ENCODE peak calls at places on chromosome 3, in nine cellular contexts. D, U, S, B, O, J, W, A and Y are unnamed samples.
A peak's percentile ranks its signal among the peaks of the same experiment; 100 is the strongest.

GRCh38 chr3:10964537-10965167 is 27.9 kb upstream of the SLC6A1 start:
- DNase-seq in B (no peak), A (peak; percentile 34), J (no peak), S (no peak), W (no peak), U (no peak), D (no peak), O (no peak), Y (no peak)

GRCh38 chr3:46607603-46608028 is 4.7 kb upstream of the FAM240A start:
- DNase-seq in U (no peak), J (no peak), B (no peak), A (no peak), W (peak; percentile 55), O (no peak), S (no peak), D (no peak), Y (no peak)

GRCh38 chr3:108153451-108153981 is 62.7 kb upstream of the CD47 start:
- DNase-seq in D (no peak), S (peak; percentile 29), U (peak; percentile 11), B (no peak), J (no peak), A (peak; percentile 66), W (peak; percentile 62), O (no peak), Y (no peak)

GRCh38 chr3:146655333-146655996 is 50.3 kb upstream of the PLSCR5 start:
- DNase-seq in U (no peak), O (no peak), B (no peak), D (no peak), S (no peak), J (no peak), W (no peak), A (no peak), Y (no peak)

GRCh38 chr3:148269816-148270215 is 427.9 kb upstream of the AGTR1 start:
- DNase-seq in S (no peak), J (no peak), D (no peak), U (no peak), O (no peak), B (no peak), A (no peak), W (peak; percentile 12), Y (no peak)

GRCh38 chr3:161415506-161416231 is 44.4 kb upstream of the SPTSSB start:
- DNase-seq in A (no peak), J (no peak), O (no peak), B (no peak), D (no peak), S (no peak), U (peak; percentile 57), W (no peak), Y (no peak)

GRCh38 chr3:194243172-194243861 is 107.4 kb downstream of the HES1 start:
- DNase-seq in B (no peak), S (no peak), D (no peak), O (no peak), U (no peak), A (no peak), W (no peak), J (no peak), Y (no peak)

GRCh38 chr3:70612920-70613319 is 300.5 kb upstream of the MDFIC2 start:
- DNase-seq in U (no peak), B (no peak), A (no peak), O (no peak), W (no peak), D (no peak), S (no peak), J (no peak), Y (no peak)

GRCh38 chr3:108227131-108227530 is 4.9 kb upstream of the IFT57 start:
- DNase-seq in W (no peak), A (no peak), U (no peak), D (no peak), S (no peak), B (no peak), J (no peak), O (no peak), Y (no peak)

DNA sequence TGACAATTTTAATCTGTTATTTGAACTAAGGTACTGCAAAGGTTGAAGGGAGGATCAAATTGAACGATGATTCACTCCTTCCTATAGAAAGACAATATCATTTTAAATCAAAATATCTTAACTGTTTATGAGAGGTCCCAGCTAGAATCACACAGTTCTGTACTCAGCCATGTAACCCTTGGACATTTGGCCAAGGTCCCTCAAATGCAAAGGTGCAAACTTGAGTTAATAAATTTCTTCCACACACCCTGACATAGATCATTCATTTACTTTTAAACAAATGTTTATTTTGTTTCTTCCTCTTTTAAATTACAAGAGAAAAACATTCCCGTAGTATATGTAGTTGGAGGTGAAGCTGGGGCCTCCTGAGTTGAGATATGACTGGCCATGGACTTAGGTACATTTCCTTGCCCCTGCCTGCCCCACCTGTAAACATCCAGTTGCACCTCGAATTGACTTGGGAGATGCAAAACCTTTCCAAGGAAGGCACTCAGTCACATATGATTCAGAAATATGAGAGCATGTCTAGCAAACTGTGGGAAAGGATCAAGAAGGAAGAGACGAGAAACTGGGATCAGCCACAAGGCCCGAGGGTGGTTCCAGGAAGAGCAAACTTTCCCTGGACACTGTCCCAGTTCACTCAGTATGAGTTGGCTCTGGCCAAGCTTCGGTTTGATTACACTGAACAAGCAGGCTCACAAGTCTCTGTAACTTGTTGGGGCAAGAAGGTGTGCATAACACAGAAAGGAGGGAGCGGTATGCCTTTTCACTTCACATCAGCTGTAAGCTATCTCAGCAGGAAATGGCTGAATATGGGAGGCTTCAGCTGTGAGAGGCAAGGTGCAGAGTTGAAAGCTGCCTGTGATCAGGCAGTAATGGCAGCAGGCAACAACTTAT is 6.7 kb downstream of the TNFSF10 start:
- DNase-seq in W (no peak), J (peak; percentile 69), D (peak; percentile 80), S (no peak), B (no peak), O (no peak), A (peak; percentile 75), U (peak; percentile 96), Y (peak; percentile 73)
- TF ChIP-seq POLR2AphosphoS5 in W (no peak), J (peak; percentile 68), D (no peak), S (no peak), B (no peak), O (no peak), A (peak; percentile 26), U (peak; percentile 96), Y (peak; percentile 25)

GRCh38 chr3:42804113-42804830 is at the start of gene HIGD1A:
- DNase-seq in W (peak; percentile 86), B (no peak), A (peak; percentile 98), J (peak; percentile 95), O (peak; percentile 79), D (peak; percentile 98), U (peak; percentile 97), S (peak; percentile 87), Y (peak; percentile 98)
- TF ChIP-seq POLR2A in W (no peak), B (peak; percentile 91), A (peak; percentile 100), J (peak; percentile 93), O (peak; percentile 94), D (peak; percentile 96), U (peak; percentile 99), S (peak; percentile 19), Y (no peak)

DNA sequence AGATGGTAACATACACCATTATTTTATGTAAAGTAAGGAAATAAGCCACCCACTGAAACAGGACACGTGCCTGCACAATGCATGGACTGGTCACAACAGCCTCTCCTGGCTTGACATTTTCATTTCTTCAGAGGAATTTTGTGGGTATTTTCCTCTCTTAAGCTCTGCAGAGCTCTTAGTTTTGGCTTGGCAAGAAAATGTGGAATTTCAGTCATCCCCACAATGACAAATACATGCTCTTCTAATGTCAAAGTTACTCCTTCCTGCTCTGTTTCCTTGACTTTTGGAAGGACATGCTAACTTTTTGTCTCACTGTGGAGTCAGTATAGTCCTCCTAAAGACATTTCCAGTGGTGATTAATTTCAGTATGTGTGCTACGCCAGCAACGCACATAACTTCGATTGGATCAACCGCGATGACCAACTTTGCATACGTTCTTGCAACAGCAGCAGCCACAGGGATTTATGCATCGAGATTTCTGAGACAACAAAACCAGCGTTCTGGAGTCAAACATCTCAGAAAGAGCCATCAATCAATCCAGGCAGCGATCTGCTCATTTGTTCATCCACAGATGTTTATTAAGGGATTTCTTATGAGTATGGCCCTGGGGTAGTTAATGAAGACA is 13.3 kb downstream of the EBLN2 start:
- DNase-seq in O (no peak), B (no peak), J (no peak), D (no peak), A (no peak), S (no peak), W (no peak), U (no peak), Y (no peak)
- H3K4me1 ChIP-seq in O (no peaks in the 10 kb centered on the region), B (no peaks in the 10 kb centered on the region), J (no peaks in the 10 kb centered on the region), D (no peaks in the 10 kb centered on the region), A (no peaks in the 10 kb centered on the region), S (peaks cover 4% of the 10 kb centered on the region), W (no peaks in the 10 kb centered on the region), U (no peaks in the 10 kb centered on the region), Y (no peaks in the 10 kb centered on the region)

DNA sequence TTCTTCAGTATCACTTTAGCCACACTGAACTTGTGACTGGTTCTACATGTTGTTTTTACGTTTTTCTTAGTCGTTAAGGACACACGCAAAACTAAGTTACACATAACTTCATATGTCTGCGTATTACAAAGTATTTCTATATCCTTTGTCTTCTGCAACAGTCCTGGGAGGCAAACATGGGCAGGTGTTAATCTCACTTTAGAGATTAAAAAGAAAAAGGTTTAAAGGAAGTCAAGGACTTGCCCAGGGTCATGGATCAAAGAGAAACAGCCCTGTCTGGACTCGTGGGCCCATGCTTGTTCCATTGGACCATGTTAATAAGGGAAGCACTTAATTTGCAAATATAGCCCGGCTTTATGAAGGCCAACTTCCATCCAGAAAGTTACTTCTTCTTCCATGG is 98.6 kb upstream of the LPP start:
- DNase-seq in U (no peak), J (no peak), S (no peak), A (no peak), D (no peak), O (no peak), B (no peak), W (no peak), Y (no peak)
- TF ChIP-seq POLR2AphosphoS5 in U (no peak), J (no peak), S (no peak), A (no peak), D (no peak), O (no peak), B (no peak), W (no peak), Y (no peak)

DNA sequence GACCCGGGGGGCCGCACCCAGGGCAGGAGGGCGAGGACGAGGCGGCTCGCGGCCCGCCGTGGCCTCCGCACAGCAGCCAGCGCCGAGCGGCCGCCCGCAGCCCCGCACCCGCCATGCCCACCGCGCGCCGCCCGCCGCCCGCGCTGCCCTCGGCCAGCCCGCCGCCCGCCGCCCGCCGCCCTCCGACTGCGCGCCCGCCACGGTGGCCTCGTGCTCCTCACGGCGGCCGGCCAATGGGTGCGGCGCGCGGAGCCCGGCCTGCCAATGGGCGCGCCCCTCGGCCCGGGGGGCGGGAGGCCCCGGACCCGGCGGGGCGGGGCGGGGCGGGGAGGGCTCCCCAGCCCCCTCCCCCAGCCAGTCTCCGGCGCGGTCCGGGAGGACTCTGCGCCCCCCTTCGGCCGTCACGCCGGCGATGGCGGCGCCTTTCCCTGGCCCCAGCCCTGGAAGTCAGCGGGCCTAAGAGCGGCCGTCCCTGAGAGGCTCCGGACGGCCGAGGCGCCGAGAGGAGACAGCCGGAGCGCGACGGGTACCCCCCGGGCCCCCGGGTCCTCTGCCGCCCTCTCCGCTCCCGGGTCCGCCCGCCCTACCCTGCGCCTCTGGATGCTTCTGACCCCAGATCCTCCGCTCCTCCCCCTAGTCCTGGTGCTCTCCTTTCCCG is at the start of gene NT5DC2:
- DNase-seq in B (no peak), A (peak; percentile 80), D (peak; percentile 86), W (no peak), J (no peak), S (no peak), O (no peak), U (peak; percentile 62), Y (peak; percentile 74)
- TF ChIP-seq POLR2A in B (no peak), A (no peak), D (no peak), W (peak; percentile 28), J (no peak), S (no peak), O (peak; percentile 21), U (peak; percentile 20), Y (no peak)